ENCODE peak calls at places on chromosome 16, in five cellular contexts. D, Q, T, B and X are unnamed samples. For H3K4me1, the result is how much of the 10 kb centered on the place peaks cover.

GRCh38 chr16:23424292-23424958 is 28.6 kb downstream of the COG7 start:
- DNase-seq in D (no peak), Q (no peak), T (no peak), B (no peak), X (peak)

GRCh38 chr16:23952128-23953041 is 116.6 kb downstream of the PRKCB start:
- DNase-seq in D (no peak), Q (peak), T (no peak), B (no peak), X (peak)

GRCh38 chr16:81565633-81566032 is 121.0 kb downstream of the CMIP start:
- DNase-seq in D (no peak), Q (no peak), T (no peak), B (no peak), X (no peak)

GRCh38 chr16:743794-744500 is 3.1 kb upstream of the CIAO3 start:
- DNase-seq in D (no peak), Q (no peak), T (no peak), B (no peak), X (no peak)

GRCh38 chr16:70482624-70483023 is 28.2 kb downstream of the FCSK start:
- DNase-seq in D (no peak), Q (no peak), T (no peak), B (no peak), X (no peak)

GRCh38 chr16:4886151-4886550 is 38.9 kb downstream of the UBN1 start:
- DNase-seq in D (no peak), Q (no peak), T (no peak), B (no peak), X (no peak)

GRCh38 chr16:27174798-27175197 is 28.5 kb upstream of the KDM8 start:
- DNase-seq in D (peak), Q (no peak), T (no peak), B (no peak), X (no peak)

GRCh38 chr16:7038475-7038874 is 294.2 kb upstream of the RBFOX1 start:
- DNase-seq in D (no peak), Q (no peak), T (no peak), B (no peak), X (no peak)

GRCh38 chr16:68737046-68737729 is at the start of gene CDH1:
- DNase-seq in D (peak), Q (no peak), T (no peak), B (no peak), X (no peak)
- H3K27ac ChIP-seq in D (peak), Q (no peak), T (no peak), B (no peak), X (no peak)

GRCh38 chr16:56635441-56635967 is 3.0 kb upstream of the MT1A start:
- DNase-seq in D (no peak), Q (no peak), T (no peak), B (no peak), X (no peak)
- H3K4me3 ChIP-seq in D (no peak), Q (no peak), T (no peak), B (no peak), X (no peak)

DNA sequence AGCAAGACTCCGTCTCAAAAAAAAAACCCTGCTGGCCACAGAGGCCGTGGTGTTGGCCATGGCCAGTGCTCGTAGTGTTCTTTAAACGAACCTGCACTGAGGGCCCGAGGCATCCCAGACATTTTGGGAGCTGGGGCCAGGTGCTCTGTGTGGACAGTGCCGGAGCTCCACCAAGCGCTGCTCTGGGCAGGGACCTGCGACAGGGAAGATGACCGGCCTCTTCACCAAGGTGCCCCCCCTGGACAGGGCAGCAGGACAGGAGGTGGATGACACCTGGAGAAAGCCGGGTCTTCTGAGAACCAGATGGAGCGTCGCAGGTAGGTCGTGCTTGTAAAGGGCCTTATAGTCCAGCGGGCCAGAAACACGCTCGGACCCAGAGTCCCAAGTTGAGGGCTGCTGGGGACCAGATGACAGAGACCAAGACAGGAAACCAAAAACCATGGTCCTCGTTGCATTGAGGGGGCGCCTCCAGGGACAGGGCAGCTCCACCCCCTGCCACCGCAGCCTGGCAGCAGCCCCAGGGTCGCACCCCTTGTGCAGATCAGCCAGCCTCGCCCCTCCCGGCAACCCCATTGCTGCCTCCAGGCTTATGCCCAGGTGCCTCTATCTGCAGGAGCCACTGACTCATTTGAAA is 4.3 kb upstream of the NTN3 start:
- DNase-seq in D (no peak), Q (no peak), T (no peak), B (no peak), X (no peak)
- H3K4me1 ChIP-seq in D (under half), Q (under half), T (under half), B (under half), X (half or more)

DNA sequence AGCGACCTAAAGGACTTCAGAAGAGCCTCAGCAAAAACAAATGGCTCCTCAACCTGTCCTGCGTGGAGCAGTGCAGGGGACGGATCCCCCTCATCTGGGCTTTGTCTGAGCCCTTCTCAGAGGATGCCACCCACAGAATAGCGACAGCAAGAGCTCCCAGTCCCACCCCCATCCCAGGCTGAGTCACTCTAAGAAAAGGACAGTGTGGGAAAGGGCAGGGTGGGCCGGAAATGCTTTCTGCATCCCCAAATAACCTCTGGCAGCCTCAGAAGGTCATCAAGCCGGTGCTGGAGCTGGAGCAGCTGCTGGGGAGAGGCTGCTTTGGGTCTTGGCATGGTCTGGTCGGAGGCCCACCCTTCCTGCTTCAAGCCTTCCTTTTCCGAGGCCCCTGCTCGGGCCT is 8.9 kb downstream of the SLC12A4 start:
- DNase-seq in D (no peak), Q (peak), T (no peak), B (no peak), X (peak)
- H3K27ac ChIP-seq in D (no peak), Q (peak), T (no peak), B (no peak), X (peak)

GRCh38 chr16:29898786-29899515 is 399 bp downstream of the SEZ6L2 start:
- DNase-seq in D (peak), Q (no peak), T (no peak), B (no peak), X (peak)
- H3K4me3 ChIP-seq in D (peak), Q (no peak), T (no peak), B (no peak), X (peak)

GRCh38 chr16:75644240-75645012 is 3.0 kb downstream of the KARS1 start:
- DNase-seq in D (no peak), Q (no peak), T (no peak), B (peak), X (no peak)

GRCh38 chr16:75647138-75647491 is 350 bp downstream of the KARS1 start:
- DNase-seq in D (no peak), Q (no peak), T (no peak), B (no peak), X (no peak)

GRCh38 chr16:75648265-75649076 is 898 bp downstream of the TERF2IP start:
- DNase-seq in D (peak), Q (peak), T (peak), B (peak), X (peak)

DNA sequence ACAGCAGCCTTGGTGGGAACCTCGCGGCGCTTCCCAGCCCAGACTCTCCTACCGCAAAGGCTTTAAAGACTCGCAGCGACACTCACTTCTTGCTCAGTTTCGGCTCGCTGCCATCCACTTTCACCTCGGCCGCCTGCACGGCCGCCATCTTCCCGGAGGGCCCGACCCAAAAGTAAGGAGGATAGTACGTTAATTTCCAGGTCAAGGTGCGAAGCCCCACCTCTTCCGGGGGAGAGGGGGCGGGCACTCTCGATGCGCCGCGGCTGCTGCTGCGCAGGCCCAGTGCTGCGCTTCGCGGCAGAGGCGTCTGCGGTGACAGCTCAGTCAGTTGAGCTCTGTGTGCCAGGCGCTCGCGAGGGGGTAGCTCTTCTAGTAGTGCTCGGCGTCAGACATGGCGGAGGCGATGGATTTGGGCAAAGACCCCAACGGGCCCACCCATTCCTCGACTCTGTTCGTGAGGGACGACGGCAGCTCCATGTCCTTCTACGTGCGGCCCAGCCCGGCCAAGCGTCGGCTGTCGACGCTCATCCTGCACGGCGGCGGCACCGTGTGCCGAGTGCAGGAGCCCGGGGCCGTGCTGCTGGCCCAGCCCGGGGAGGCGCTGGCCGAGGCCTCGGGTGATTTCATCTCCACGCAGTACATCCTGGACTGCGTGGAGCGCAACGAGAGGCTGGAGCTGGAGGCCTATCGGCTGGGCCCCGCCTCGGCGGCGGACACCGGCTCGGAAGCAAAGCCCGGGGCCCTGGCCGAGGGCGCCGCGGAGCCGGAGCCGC is at the start of the genes KARS1 and TERF2IP:
- DNase-seq in D (peak), Q (peak), T (peak), B (peak), X (peak)
- H3K4me1 ChIP-seq in D (under half), Q (half or more), T (half or more), B (under half), X (under half)

GRCh38 chr16:15898654-15899053 is 10.3 kb upstream of the CEP20 start:
- DNase-seq in D (no peak), Q (no peak), T (no peak), B (no peak), X (no peak)

GRCh38 chr16:15899538-15900100 is 11.2 kb upstream of the CEP20 start:
- DNase-seq in D (peak), Q (no peak), T (no peak), B (no peak), X (peak)

GRCh38 chr16:15897834-15898254 is 9.4 kb upstream of the CEP20 start:
- DNase-seq in D (no peak), Q (no peak), T (no peak), B (peak), X (no peak)

GRCh38 chr16:15900901-15901465 is 12.6 kb upstream of the CEP20 start:
- DNase-seq in D (no peak), Q (no peak), T (no peak), B (no peak), X (no peak)

DNA sequence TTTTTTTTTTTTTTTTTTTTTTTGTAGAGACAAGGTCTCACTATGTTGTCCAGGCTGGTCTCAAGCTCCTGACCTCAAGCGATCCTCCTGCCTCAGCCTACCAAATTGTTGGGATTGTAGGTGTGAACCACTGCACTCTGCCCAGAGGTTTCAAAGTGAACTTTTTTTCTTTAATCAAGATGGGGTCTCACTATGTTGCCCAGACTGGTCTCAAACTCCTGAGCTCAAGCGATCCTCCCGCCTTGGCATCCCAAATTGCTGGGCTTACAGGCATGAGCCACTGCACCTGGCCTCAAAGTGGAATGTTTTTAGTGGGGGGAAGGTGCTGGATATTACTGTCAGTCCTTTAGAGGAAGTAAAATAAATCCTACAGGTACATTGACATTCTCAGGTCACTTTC is 12.0 kb upstream of the CEP20 start:
- DNase-seq in D (no peak), Q (no peak), T (no peak), B (no peak), X (no peak)
- H3K27ac ChIP-seq in D (peak), Q (no peak), T (no peak), B (no peak), X (no peak)

DNA sequence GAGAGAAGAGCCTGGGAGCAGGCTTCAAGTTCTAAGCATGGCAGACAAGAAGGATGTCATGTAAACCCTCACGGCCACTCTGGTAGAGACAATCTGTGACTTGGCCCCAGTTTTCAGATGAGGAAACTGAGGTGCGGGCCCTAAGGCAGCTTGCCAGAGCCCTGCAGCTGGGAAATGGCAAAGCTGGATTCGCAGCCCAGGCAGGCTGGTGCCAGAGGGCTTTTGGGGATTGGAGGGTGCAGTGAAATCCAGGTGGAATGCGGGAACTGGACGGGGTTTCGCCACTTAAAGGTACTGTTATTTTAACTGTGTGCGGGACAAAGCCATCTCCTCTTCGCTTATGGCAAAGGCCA is 477 bp upstream of the OSGIN1 start:
- DNase-seq in D (no peak), Q (no peak), T (no peak), B (no peak), X (no peak)
- H3K4me3 ChIP-seq in D (peak), Q (peak), T (no peak), B (no peak), X (peak)